ENCODE peak calls at places on chromosomes 3 and 15, in four cellular contexts. S, Q, H and J are unnamed samples.

GRCh38 chr3:143536817-143537535 is 311.3 kb downstream of the SLC9A9 start:
- DNase-seq in Q (no peak), H (no peak), S (no peak), J (no peak)

GRCh38 chr15:22954326-22954725 is 25.8 kb downstream of the CYFIP1 start:
- DNase-seq in Q (no peak), S (no peak), H (no peak), J (no peak)

GRCh38 chr15:71739355-71739754 is 71.0 kb upstream of the NR2E3 start:
- DNase-seq in S (no peak), H (no peak), Q (peak), J (no peak)

GRCh38 chr3:117404756-117405155 is 695.2 kb downstream of the TUSC7 start:
- DNase-seq in Q (no peak), S (no peak), H (no peak), J (no peak)

GRCh38 chr3:147393261-147393964 is 12.9 kb downstream of the ZIC4 start:
- DNase-seq in Q (no peak), H (no peak), S (no peak), J (no peak)

GRCh38 chr3:93973160-93974126 is at the start of gene PROS1:
- DNase-seq in S (peak), H (peak), Q (peak), J (peak)

GRCh38 chr3:27089063-27089462 is 280.1 kb downstream of the NEK10 start:
- DNase-seq in S (no peak), Q (no peak), H (no peak), J (no peak)

GRCh38 chr3:84567796-84568195 is 391.0 kb upstream of the CADM2 start:
- DNase-seq in Q (no peak), H (no peak), S (no peak), J (no peak)

GRCh38 chr15:75508741-75509532 is 57.4 kb upstream of the SIN3A start:
- DNase-seq in Q (peak), S (peak), H (peak), J (no peak)

GRCh38 chr3:1987983-1988382 is 110.7 kb upstream of the CNTN4 start:
- DNase-seq in S (no peak), H (no peak), Q (no peak), J (no peak)

GRCh38 chr3:151228291-151229125 is 25.5 kb upstream of the GPR171 start:
- DNase-seq in S (no peak), H (no peak), Q (peak), J (no peak)

GRCh38 chr3:28240440-28240839 is 979 bp upstream of the CMC1 start:
- DNase-seq in S (no peak), Q (peak), H (no peak), J (no peak)

GRCh38 chr3:9404680-9405079 is 7.3 kb downstream of the SETD5 start:
- DNase-seq in S (peak), Q (no peak), H (no peak), J (no peak)
- TF ChIP-seq CTCF in S (no peak), Q (no peak), H (no peak), J (peak)

DNA sequence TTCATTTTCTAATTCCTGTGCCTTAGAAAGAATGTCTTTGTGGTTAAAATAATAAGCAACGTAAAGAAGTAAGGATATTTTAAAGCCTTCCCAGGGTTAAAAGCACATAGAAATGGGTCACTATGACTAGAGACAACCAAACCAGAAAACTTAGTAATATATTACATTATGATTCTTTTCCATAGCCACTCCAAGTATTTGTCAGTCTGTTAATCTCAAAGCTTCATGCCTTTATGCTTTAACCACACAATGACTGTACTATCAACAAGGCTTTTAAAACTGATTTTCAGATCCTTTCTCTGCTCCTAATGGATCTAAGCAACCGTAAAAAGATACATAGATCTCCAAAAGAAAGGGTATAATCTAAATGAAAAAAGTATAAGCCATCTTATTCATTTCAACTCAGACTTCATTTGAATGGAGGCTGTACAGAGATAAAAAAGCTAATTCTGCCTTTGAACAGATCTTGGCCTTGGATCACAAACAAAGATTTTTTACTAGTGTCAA is 14.4 kb downstream of the SECISBP2L start:
- DNase-seq in S (no peak), Q (no peak), H (no peak), J (no peak)
- TF ChIP-seq TCF7L2 in S (no peak), Q (no peak), H (no peak), J (no peak)

GRCh38 chr3:169952045-169952444 is 14.6 kb upstream of the SEC62 start:
- DNase-seq in H (no peak), Q (no peak), S (no peak), J (no peak)

GRCh38 chr3:169954142-169954756 is 12.4 kb upstream of the SEC62 start:
- DNase-seq in S (no peak), H (no peak), Q (no peak), J (no peak)

GRCh38 chr3:169948559-169949371 is 17.8 kb upstream of the SEC62 start:
- DNase-seq in H (no peak), Q (no peak), S (no peak), J (no peak)

DNA sequence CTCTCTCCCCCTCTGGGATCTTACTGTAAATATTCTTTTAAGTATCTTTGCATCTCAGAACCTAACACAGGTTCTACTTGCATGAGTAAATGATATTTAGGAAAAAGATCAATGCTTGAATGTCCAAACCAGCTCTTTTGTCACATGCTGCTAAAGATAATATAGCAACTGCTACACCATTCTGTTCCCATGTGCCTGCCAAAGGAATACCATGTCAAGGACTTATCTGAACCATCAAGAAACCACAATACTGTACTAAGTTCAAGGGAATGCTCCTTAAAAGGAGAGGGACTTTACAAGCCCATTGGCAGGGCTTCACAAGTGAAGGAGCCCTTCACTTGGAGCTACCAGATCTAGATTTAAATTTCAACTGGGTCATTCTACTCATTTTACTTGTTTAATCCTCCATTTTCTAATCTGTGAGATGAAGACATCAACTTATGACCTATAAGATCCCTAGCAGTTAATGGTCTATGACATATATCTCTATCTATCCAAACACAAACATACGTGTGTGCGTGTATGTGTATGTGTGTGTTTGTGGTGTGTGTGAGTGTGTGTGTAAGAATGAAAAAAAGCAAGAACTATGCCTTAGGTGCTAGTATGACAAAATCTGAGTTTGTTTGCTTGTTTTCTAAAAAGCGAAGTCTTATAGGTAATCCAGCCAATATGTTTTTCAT is 13.0 kb upstream of the SEC62 start:
- DNase-seq in H (no peak), Q (no peak), S (no peak), J (no peak)
- TF ChIP-seq CTCF in H (no peak), Q (no peak), S (no peak), J (no peak)

DNA sequence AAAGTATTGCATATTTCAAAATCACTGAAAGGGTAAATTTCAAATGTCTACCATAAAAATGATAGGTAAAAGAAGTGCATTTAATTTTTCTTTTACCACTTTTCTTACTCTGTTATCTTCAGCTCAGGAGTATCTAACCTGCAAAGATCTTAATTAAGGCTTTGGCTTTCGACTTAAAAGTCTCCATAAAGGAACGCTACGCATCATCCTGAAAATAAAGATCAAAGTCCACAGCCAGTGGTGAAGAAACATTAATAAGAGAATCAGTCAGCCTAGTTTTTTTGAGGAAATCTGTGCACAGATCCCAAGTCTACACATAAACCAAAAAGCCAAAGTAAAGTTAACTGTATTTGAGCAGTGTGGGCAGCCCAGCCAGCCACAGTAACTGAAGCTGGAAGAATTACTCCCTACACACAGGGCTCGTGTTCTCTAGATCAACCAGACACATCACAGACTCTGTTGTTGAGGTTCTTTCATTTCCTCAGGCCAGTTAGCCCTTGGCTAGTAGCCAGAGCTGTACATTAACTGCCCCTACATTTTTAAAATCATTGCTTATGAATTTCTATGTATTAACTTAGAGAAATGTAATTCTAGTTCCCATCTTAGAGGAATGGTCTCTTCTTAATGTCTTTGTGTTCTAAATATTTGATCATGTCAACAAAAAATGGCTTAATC is 6.9 kb downstream of the LRRC2 start:
- DNase-seq in H (no peak), S (no peak), Q (no peak), J (no peak)
- TF ChIP-seq TCF7L2 in H (no peak), S (no peak), Q (no peak), J (no peak)